ENCODE peak calls at places on chromosomes 1 and 21, in nine cellular contexts. I is pons; V is stimulated activated CD4-positive, alpha-beta T cell treated with anti-CD3 and anti-CD28 coated beads, TNF-alpha, amount 100 ng/mL, for 1 hour; W is ecto neural progenitor cell; S is substantia nigra; U is neuronal stem cell; T is stromal cell of bone marrow; M is NCI-H1092 treated with DMSO at 0.1 percent for 48 hours; X is GOT3. G is an unnamed sample.

GRCh38 chr1:29332204-29332603 is 95.9 kb downstream of the PTPRU start:
- DNase-seq in X (no peak), M (peak), I (no peak), T (peak), U (peak), W (no peak), S (no peak), V (no peak), G (no peak)

GRCh38 chr21:39385299-39386145 is 36.6 kb upstream of the HMGN1 start:
- DNase-seq in M (peak), X (no peak), I (peak), V (no peak), U (no peak), S (peak), W (no peak), T (peak), G (peak)

GRCh38 chr1:108121361-108122143 is 78.6 kb downstream of the SLC25A24 start:
- DNase-seq in V (no peak), M (no peak), U (no peak), T (peak), I (no peak), S (no peak), W (peak), X (no peak), G (no peak)

GRCh38 chr1:29249170-29249691 is 12.9 kb downstream of the PTPRU start:
- DNase-seq in W (peak), I (no peak), X (no peak), U (no peak), S (no peak), V (no peak), M (no peak), T (no peak), G (no peak)

GRCh38 chr1:160260436-160261382 is 1.6 kb downstream of the DCAF8 start:
- DNase-seq in X (no peak), I (peak), S (no peak), U (no peak), V (no peak), T (peak), W (no peak), M (peak), G (no peak)

GRCh38 chr1:97516588-97516987 is 404.2 kb downstream of the DPYD start:
- DNase-seq in V (no peak), X (no peak), I (no peak), T (no peak), U (no peak), S (no peak), W (no peak), M (no peak), G (no peak)

GRCh38 chr1:172390243-172390619 is 30.3 kb upstream of the C1orf105 start:
- DNase-seq in T (no peak), W (no peak), U (no peak), M (no peak), V (no peak), S (no peak), I (no peak), X (no peak), G (no peak)

GRCh38 chr1:187409341-187409740 is 580.6 kb downstream of the PLA2G4A start:
- DNase-seq in M (no peak), W (no peak), V (no peak), U (no peak), X (no peak), T (no peak), S (no peak), I (no peak), G (no peak)

G was measured in cerebellum.